ENCODE peak calls at places on chromosome 12, in nine cellular contexts. J, Z, B, O, Q, P, E, V and A are unnamed samples.

GRCh38 chr12:91687052-91688017 is 458.3 kb downstream of the BTG1 start:
- DNase-seq in J (peak; percentile 50), Z (no peak), B (no peak), O (no peak), Q (no peak), P (peak; percentile 50), E (no peak), V (no peak), A (no peak)

GRCh38 chr12:48000878-48001321 is 3.4 kb downstream of the COL2A1 start:
- DNase-seq in J (no peak), Z (no peak), B (peak; percentile 45), O (no peak), Q (peak; percentile 84), P (peak; percentile 30), E (no peak), V (no peak), A (no peak)

GRCh38 chr12:30870491-30871265 is 55.9 kb upstream of the TSPAN11 start:
- DNase-seq in J (no peak), Z (no peak), B (no peak), O (no peak), Q (no peak), P (no peak), E (peak; percentile 27), V (no peak), A (no peak)

GRCh38 chr12:25829192-25829591 is 129.3 kb upstream of the RASSF8 start:
- DNase-seq in J (no peak), Z (no peak), B (peak; percentile 98), O (no peak), Q (no peak), P (no peak), E (no peak), V (no peak), A (peak; percentile 90)

GRCh38 chr12:131066207-131066885 is 112.6 kb downstream of the ADGRD1 start:
- DNase-seq in J (no peak), Z (peak; percentile 18), B (no peak), O (no peak), Q (no peak), P (no peak), E (no peak), V (no peak), A (no peak)

GRCh38 chr12:25694072-25694471 is 141.0 kb upstream of the LMNTD1 start:
- DNase-seq in J (no peak), Z (no peak), B (peak; percentile 89), O (no peak), Q (peak; percentile 42), P (no peak), E (peak; percentile 19), V (no peak), A (peak; percentile 86)

GRCh38 chr12:89373772-89374572 is 21.7 kb upstream of the DUSP6 start:
- DNase-seq in J (no peak), Z (no peak), B (peak; percentile 75), O (no peak), Q (no peak), P (no peak), E (peak; percentile 77), V (no peak), A (peak; percentile 77)

GRCh38 chr12:115374480-115375187 is 690.7 kb upstream of the TBX3 start:
- DNase-seq in J (no peak), Z (no peak), B (no peak), O (no peak), Q (no peak), P (no peak), E (no peak), V (no peak), A (no peak)

GRCh38 chr12:21220266-21220665 is 89.3 kb downstream of the SLCO1B1 start:
- DNase-seq in J (no peak), Z (no peak), B (no peak), O (no peak), Q (no peak), P (no peak), E (no peak), V (no peak), A (no peak)